ENCODE peak calls at places on chromosomes 1 and 21, in seven cellular contexts. K is skeletal muscle cell, M is ureter, D is left cardiac atrium, E is ACHN, G is neural progenitor cell, W is dorsolateral prefrontal cortex. A is an unnamed sample.

GRCh38 chr1:198754670-198755069 is 115.8 kb downstream of the PTPRC start:
- DNase-seq in K (no peak), M (no peak), D (no peak), E (no peak), G (no peak), W (no peak), A (no peak)

GRCh38 chr1:18970358-18970757 is 13.9 kb upstream of the IFFO2 start:
- DNase-seq in K (no peak), M (no peak), D (no peak), E (no peak), G (no peak), W (no peak), A (no peak)

GRCh38 chr21:28922368-28922767 is 70.3 kb downstream of the LTN1 start:
- DNase-seq in K (no peak), M (no peak), D (no peak), E (no peak), G (peak), W (no peak), A (no peak)

GRCh38 chr1:78303620-78304019 is 187.2 kb upstream of the PTGFR start:
- DNase-seq in K (peak), M (no peak), D (peak), E (peak), G (no peak), W (no peak), A (peak)

GRCh38 chr21:41615613-41616012 is 107.7 kb upstream of the TMPRSS2 start:
- DNase-seq in K (peak), M (no peak), D (no peak), E (peak), G (no peak), W (no peak), A (no peak)

GRCh38 chr1:209527993-209528392 is 55.5 kb upstream of the CAMK1G start:
- DNase-seq in K (peak), M (no peak), D (no peak), E (peak), G (no peak), W (no peak), A (peak)

GRCh38 chr1:200969726-200970521 is 53.6 kb downstream of the KIF21B start:
- DNase-seq in K (no peak), M (no peak), D (peak), E (no peak), G (no peak), W (no peak), A (no peak)

GRCh38 chr1:158496379-158496778 is 24.4 kb downstream of the OR10R2 start:
- DNase-seq in K (no peak), M (no peak), D (no peak), E (peak), G (peak), W (no peak), A (peak)

GRCh38 chr21:42405064-42406059 is 1.7 kb downstream of the UBASH3A start:
- DNase-seq in K (no peak), M (no peak), D (no peak), E (no peak), G (no peak), W (no peak), A (no peak)

GRCh38 chr21:37606549-37606948 is 240.0 kb downstream of the DYRK1A start:
- DNase-seq in K (no peak), M (no peak), D (no peak), E (no peak), G (no peak), W (no peak), A (no peak)

GRCh38 chr1:9340172-9340854 is 47.6 kb downstream of the SPSB1 start:
- DNase-seq in K (no peak), M (no peak), D (no peak), E (no peak), G (no peak), W (no peak), A (no peak)

GRCh38 chr1:42765271-42765670 is 1.6 kb downstream of the P3H1 start:
- DNase-seq in K (no peak), M (no peak), D (no peak), E (no peak), G (no peak), W (no peak), A (no peak)

GRCh38 chr1:24540051-24540905 is 15.6 kb upstream of the NCMAP start:
- DNase-seq in K (no peak), M (no peak), D (no peak), E (no peak), G (no peak), W (no peak), A (no peak)

GRCh38 chr1:30472526-30472925 is 250.9 kb downstream of the MATN1 start:
- DNase-seq in K (no peak), M (no peak), D (no peak), E (no peak), G (no peak), W (no peak), A (no peak)

GRCh38 chr1:205809942-205810345 is 3.1 kb downstream of the SLC41A1 start:
- DNase-seq in K (no peak), M (no peak), D (peak), E (no peak), G (no peak), W (no peak), A (no peak)

GRCh38 chr1:56478734-56479133 is 100.6 kb downstream of the PLPP3 start:
- DNase-seq in K (no peak), M (no peak), D (no peak), E (no peak), G (no peak), W (no peak), A (no peak)

GRCh38 chr1:209260146-209260545 is 323.4 kb upstream of the CAMK1G start:
- DNase-seq in K (no peak), M (no peak), D (no peak), E (no peak), G (no peak), W (no peak), A (no peak)

GRCh38 chr1:174800221-174800791 is 199.4 kb upstream of the CACYBP start:
- DNase-seq in K (no peak), M (no peak), D (no peak), E (peak), G (peak), W (no peak), A (no peak)

GRCh38 chr1:94892604-94893280 is 34.2 kb downstream of the CNN3 start:
- DNase-seq in K (no peak), M (no peak), D (no peak), E (no peak), G (no peak), W (no peak), A (no peak)

GRCh38 chr1:234713859-234714258 is 103.9 kb upstream of the IRF2BP2 start:
- DNase-seq in K (no peak), M (no peak), D (no peak), E (no peak), G (no peak), W (no peak), A (no peak)

GRCh38 chr1:178243119-178243518 is 149.2 kb downstream of the RASAL2 start:
- DNase-seq in K (no peak), M (no peak), D (no peak), E (no peak), G (no peak), W (no peak), A (no peak)

GRCh38 chr1:48853006-48853405 is 76.3 kb upstream of the BEND5 start:
- DNase-seq in K (peak), M (no peak), D (no peak), E (peak), G (no peak), W (no peak), A (peak)

GRCh38 chr1:236893626-236894545 is 98.8 kb downstream of the MTR start:
- DNase-seq in K (no peak), M (no peak), D (no peak), E (no peak), G (no peak), W (peak), A (no peak)

GRCh38 chr21:46057111-46057709 is 40.7 kb upstream of the COL6A2 start:
- DNase-seq in K (no peak), M (no peak), D (no peak), E (no peak), G (no peak), W (no peak), A (no peak)

GRCh38 chr1:27656157-27656893 is 15.7 kb downstream of the IFI6 start:
- DNase-seq in K (no peak), M (no peak), D (peak), E (no peak), G (peak), W (no peak), A (no peak)

GRCh38 chr21:30194701-30195299 is 21.1 kb downstream of the CLDN8 start:
- DNase-seq in K (no peak), M (no peak), D (no peak), E (peak), G (peak), W (no peak), A (peak)

GRCh38 chr1:248873993-248874671 is 15.2 kb upstream of the ZNF692 start:
- DNase-seq in K (no peak), M (peak), D (peak), E (peak), G (peak), W (peak), A (no peak)

GRCh38 chr1:205339717-205340116 is 17.0 kb downstream of the KLHDC8A start:
- DNase-seq in K (no peak), M (no peak), D (no peak), E (no peak), G (no peak), W (no peak), A (no peak)

GRCh38 chr21:34360488-34361241 is 3.1 kb upstream of the KCNE2 start:
- DNase-seq in K (no peak), M (no peak), D (no peak), E (no peak), G (no peak), W (no peak), A (no peak)

GRCh38 chr21:35053356-35054096 is 4.4 kb upstream of the RUNX1 start:
- DNase-seq in K (no peak), M (no peak), D (no peak), E (no peak), G (peak), W (no peak), A (no peak)

GRCh38 chr1:246591504-246591903 is 25.2 kb downstream of the CNST start:
- DNase-seq in K (no peak), M (no peak), D (no peak), E (no peak), G (no peak), W (no peak), A (no peak)

GRCh38 chr1:91026320-91026719 is 4.5 kb upstream of the ZNF644 start:
- DNase-seq in K (no peak), M (no peak), D (no peak), E (no peak), G (no peak), W (no peak), A (no peak)

GRCh38 chr1:97170296-97170695 is 448.7 kb downstream of the PTBP2 start:
- DNase-seq in K (no peak), M (no peak), D (no peak), E (no peak), G (no peak), W (no peak), A (no peak)

GRCh38 chr1:58340156-58340555 is 206.4 kb downstream of the OMA1 start:
- DNase-seq in K (no peak), M (no peak), D (no peak), E (no peak), G (peak), W (no peak), A (no peak)

GRCh38 chr1:4702927-4703326 is 48.5 kb downstream of the AJAP1 start:
- DNase-seq in K (no peak), M (no peak), D (no peak), E (no peak), G (no peak), W (no peak), A (no peak)

A was measured in epithelial cell of proximal tubule.